ENCODE peak calls at places on chromosome 9, in ten cellular contexts. X, Z, E, I, G, M, P, R, Y and T are unnamed samples.
A peak's percentile ranks its signal among the peaks of the same experiment; 100 is the strongest.

GRCh38 chr9:129008986-129009583 is 19.0 kb downstream of the SH3GLB2 start:
- DNase-seq in E (no peak), X (no peak), Z (no peak), R (no peak), I (no peak), P (no peak), G (no peak), Y (no peak), M (no peak), T (no peak)

GRCh38 chr9:120383999-120384924 is 195.7 kb downstream of the CDK5RAP2 start:
- DNase-seq in I (no peak), E (peak; percentile 34), Z (peak; percentile 33), Y (no peak), M (peak; percentile 39), X (no peak), P (no peak), G (no peak), R (no peak), T (peak; percentile 92)

GRCh38 chr9:128192601-128193371 is 1.4 kb upstream of the CIZ1 start:
- DNase-seq in E (peak; percentile 92), Z (peak; percentile 71), Y (peak; percentile 95), X (no peak), P (peak; percentile 46), R (peak; percentile 96), I (no peak), G (no peak), M (peak; percentile 92), T (no peak)

GRCh38 chr9:78970375-78970774 is 601.4 kb upstream of the TLE4 start:
- DNase-seq in Y (peak; percentile 3), M (no peak), I (no peak), G (no peak), R (no peak), E (no peak), Z (no peak), X (no peak), P (no peak), T (no peak)

GRCh38 chr9:96460470-96460869 is 10.5 kb downstream of the HABP4 start:
- DNase-seq in G (no peak), R (no peak), M (peak; percentile 55), Z (no peak), I (no peak), X (no peak), Y (no peak), P (no peak), E (no peak), T (no peak)

GRCh38 chr9:122946486-122947003 is 5.7 kb downstream of the RABGAP1 start:
- DNase-seq in R (no peak), G (no peak), E (no peak), M (no peak), Z (no peak), X (no peak), Y (no peak), I (no peak), P (no peak), T (no peak)

GRCh38 chr9:109031241-109031640 is 17.9 kb upstream of the CTNNAL1 start:
- DNase-seq in G (no peak), X (no peak), R (no peak), I (no peak), M (peak; percentile 25), P (no peak), E (no peak), Z (no peak), Y (no peak), T (no peak)

GRCh38 chr9:20694248-20694647 is 10.2 kb downstream of the FOCAD start:
- DNase-seq in G (no peak), P (no peak), M (no peak), Y (no peak), Z (no peak), E (no peak), R (no peak), X (no peak), I (no peak), T (no peak)

GRCh38 chr9:132244582-132245455 is 83.0 kb downstream of the NTNG2 start:
- DNase-seq in Z (no peak), X (no peak), G (no peak), R (no peak), Y (no peak), P (no peak), E (no peak), I (no peak), M (no peak), T (no peak)

GRCh38 chr9:120926397-120926928 is at the start of gene TRAF1:
- DNase-seq in G (no peak), X (no peak), Z (no peak), M (no peak), E (no peak), P (no peak), R (no peak), Y (no peak), I (no peak), T (no peak)

GRCh38 chr9:130938184-130938651 is 829 bp downstream of the FIBCD1 start:
- DNase-seq in P (no peak), R (no peak), G (no peak), E (no peak), M (no peak), Z (no peak), Y (no peak), X (peak; percentile 68), I (no peak), T (peak; percentile 41)

GRCh38 chr9:32069169-32069813 is 315.2 kb upstream of the ACO1 start:
- DNase-seq in M (no peak), Z (no peak), E (no peak), X (no peak), I (no peak), P (no peak), R (no peak), G (no peak), Y (no peak), T (peak; percentile 1)